ENCODE peak calls at places on chromosomes 16 and 17, in seven cellular contexts. H, R, A, T, F, W and G are unnamed samples.
A peak's percentile ranks its signal among the peaks of the same experiment; 100 is the strongest.

GRCh38 chr16:75048051-75048450 is 49.2 kb downstream of the ZNRF1 start:
- DNase-seq in W (no peak), T (no peak), H (no peak), A (no peak), F (no peak), R (no peak), G (no peak)

GRCh38 chr17:49691677-49692191 is 13.8 kb upstream of the SPOP start:
- DNase-seq in R (no peak), H (no peak), T (no peak), F (no peak), W (no peak), A (no peak), G (no peak)

GRCh38 chr17:41287050-41287449 is 11.6 kb downstream of the KRTAP9-7 start:
- DNase-seq in F (no peak), H (no peak), R (no peak), T (no peak), A (no peak), W (no peak), G (peak; percentile 1)

GRCh38 chr17:3683054-3683511 is 12.9 kb downstream of the P2RX5 start:
- DNase-seq in A (no peak), H (no peak), R (no peak), T (peak; percentile 78), W (peak; percentile 80), F (no peak), G (peak; percentile 84)

GRCh38 chr16:59574296-59574695 is 840.2 kb upstream of the GOT2 start:
- DNase-seq in H (no peak), R (no peak), F (no peak), T (no peak), W (no peak), A (no peak), G (no peak)

GRCh38 chr17:37301288-37301687 is 74.5 kb upstream of the C17orf78 start:
- DNase-seq in F (no peak), A (no peak), T (no peak), W (no peak), R (no peak), H (no peak), G (no peak)

GRCh38 chr16:17072104-17072503 is 398.7 kb downstream of the XYLT1 start:
- DNase-seq in T (no peak), F (no peak), H (no peak), W (no peak), A (no peak), R (no peak), G (no peak)

GRCh38 chr16:81687183-81687456 is 92.0 kb upstream of the PLCG2 start:
- DNase-seq in A (no peak), R (no peak), H (no peak), W (no peak), T (no peak), F (no peak), G (no peak)

GRCh38 chr17:32723310-32723955 is 153.5 kb downstream of the MYO1D start:
- DNase-seq in R (no peak), A (no peak), H (no peak), F (peak; percentile 62), W (no peak), T (no peak), G (no peak)

GRCh38 chr16:85460252-85460982 is 152.7 kb upstream of the GSE1 start:
- DNase-seq in R (no peak), T (no peak), F (no peak), W (no peak), A (no peak), H (no peak), G (no peak)

GRCh38 chr17:8144401-8145295 is 7.6 kb downstream of the PER1 start:
- DNase-seq in A (no peak), F (no peak), H (no peak), W (no peak), R (no peak), T (no peak), G (no peak)

GRCh38 chr17:12256380-12256995 is 235.8 kb downstream of the MAP2K4 start:
- DNase-seq in W (no peak), T (peak; percentile 59), R (peak; percentile 56), H (no peak), F (peak; percentile 43), A (no peak), G (peak; percentile 47)

GRCh38 chr16:73202176-73202729 is 154.3 kb upstream of the ZFHX3 start:
- DNase-seq in W (no peak), A (no peak), T (no peak), R (no peak), H (peak; percentile 30), F (peak; percentile 71), G (no peak)

GRCh38 chr16:3825103-3825502 is 55.4 kb downstream of the CREBBP start:
- DNase-seq in W (no peak), T (no peak), F (no peak), H (no peak), R (no peak), A (no peak), G (no peak)

GRCh38 chr17:49787932-49788442 is 494 bp upstream of the KAT7 start:
- DNase-seq in H (no peak), A (no peak), W (peak; percentile 58), T (no peak), R (no peak), F (no peak), G (no peak)

GRCh38 chr16:57744646-57744903 is 9.0 kb downstream of the KATNB1 start:
- DNase-seq in W (no peak), T (no peak), R (no peak), A (no peak), H (no peak), F (no peak), G (no peak)

GRCh38 chr17:39000021-39000601 is 32.9 kb upstream of the FBXO47 start:
- DNase-seq in R (no peak), A (no peak), T (no peak), F (no peak), W (no peak), H (no peak), G (no peak)

GRCh38 chr17:47203984-47204721 is 5.0 kb upstream of the MYL4 start:
- DNase-seq in A (no peak), R (no peak), W (peak; percentile 63), T (peak; percentile 87), F (peak; percentile 34), H (no peak), G (no peak)

GRCh38 chr16:85185281-85185680 is 73.0 kb upstream of the CIBAR2 start:
- DNase-seq in F (no peak), R (no peak), A (no peak), H (no peak), W (no peak), T (no peak), G (no peak)

GRCh38 chr16:12027091-12027490 is 50.6 kb downstream of the SNX29 start:
- DNase-seq in H (no peak), F (no peak), A (no peak), W (peak; percentile 48), T (peak; percentile 18), R (no peak), G (no peak)

GRCh38 chr17:42985225-42985624 is 4.9 kb downstream of the RUNDC1 start:
- DNase-seq in T (peak; percentile 92), A (no peak), F (no peak), W (no peak), R (no peak), H (no peak), G (peak; percentile 69)

GRCh38 chr17:45006927-45007461 is 38.9 kb upstream of the C1QL1 start:
- DNase-seq in F (no peak), R (no peak), A (no peak), T (no peak), W (no peak), H (no peak), G (no peak)

GRCh38 chr17:82003411-82004381 is 19.0 kb downstream of the CENPX start:
- DNase-seq in R (peak; percentile 88), W (no peak), A (no peak), T (no peak), H (peak; percentile 88), F (peak; percentile 93), G (no peak)

GRCh38 chr16:16025214-16025968 is 76.0 kb downstream of the ABCC1 start:
- DNase-seq in W (no peak), T (peak; percentile 14), F (peak; percentile 93), R (no peak), A (no peak), H (no peak), G (peak; percentile 80)

GRCh38 chr16:27237229-27238015 is 31.1 kb downstream of the NSMCE1 start:
- DNase-seq in R (peak; percentile 19), H (no peak), F (peak; percentile 46), T (peak; percentile 53), A (no peak), W (peak; percentile 77), G (peak; percentile 80)

GRCh38 chr16:68642436-68643064 is 2.6 kb upstream of the CDH3 start:
- DNase-seq in A (peak; percentile 33), T (no peak), W (no peak), R (peak; percentile 43), H (no peak), F (peak; percentile 19), G (no peak)

GRCh38 chr17:55652825-55653224 is 69.8 kb downstream of the TMEM100 start:
- DNase-seq in H (no peak), F (no peak), R (no peak), A (no peak), W (no peak), T (no peak), G (no peak)
- TF ChIP-seq CTCF in H (no peak), F (no peak), R (no peak), A (no peak), W (no peak), T (peak; percentile 30), G (no peak)

GRCh38 chr17:77572851-77573250 is 385.7 kb upstream of the TNRC6C start:
- DNase-seq in T (no peak), R (no peak), W (no peak), A (no peak), H (no peak), F (no peak), G (no peak)
- TF ChIP-seq CTCF in T (no peak), R (no peak), W (no peak), A (no peak), H (no peak), F (no peak), G (no peak)

DNA sequence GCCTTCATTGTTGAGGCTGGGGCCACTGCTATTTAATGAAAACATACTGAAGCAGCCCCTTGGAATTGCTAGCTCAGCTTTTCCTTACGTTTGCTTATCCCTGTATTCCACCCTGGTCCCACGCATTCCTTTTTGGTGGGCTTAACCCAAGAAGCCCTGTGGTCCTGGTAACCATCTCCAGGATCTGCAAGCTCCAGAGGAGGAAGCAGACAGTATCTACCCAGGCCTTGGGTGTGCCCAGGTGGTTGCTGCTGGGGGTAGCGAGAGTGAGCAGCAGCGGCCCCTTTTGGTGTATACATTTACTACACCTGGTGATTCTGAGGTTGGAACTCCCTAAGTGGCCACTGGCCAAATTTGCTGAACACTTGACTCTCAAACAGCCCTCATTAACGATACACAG is 97.7 kb downstream of the CBLN1 start:
- DNase-seq in T (peak; percentile 64), F (no peak), R (no peak), H (no peak), A (peak; percentile 16), W (no peak), G (peak; percentile 23)
- TF ChIP-seq CTCF in T (peak; percentile 83), F (no peak), R (no peak), H (peak; percentile 29), A (peak; percentile 64), W (no peak), G (no peak)

DNA sequence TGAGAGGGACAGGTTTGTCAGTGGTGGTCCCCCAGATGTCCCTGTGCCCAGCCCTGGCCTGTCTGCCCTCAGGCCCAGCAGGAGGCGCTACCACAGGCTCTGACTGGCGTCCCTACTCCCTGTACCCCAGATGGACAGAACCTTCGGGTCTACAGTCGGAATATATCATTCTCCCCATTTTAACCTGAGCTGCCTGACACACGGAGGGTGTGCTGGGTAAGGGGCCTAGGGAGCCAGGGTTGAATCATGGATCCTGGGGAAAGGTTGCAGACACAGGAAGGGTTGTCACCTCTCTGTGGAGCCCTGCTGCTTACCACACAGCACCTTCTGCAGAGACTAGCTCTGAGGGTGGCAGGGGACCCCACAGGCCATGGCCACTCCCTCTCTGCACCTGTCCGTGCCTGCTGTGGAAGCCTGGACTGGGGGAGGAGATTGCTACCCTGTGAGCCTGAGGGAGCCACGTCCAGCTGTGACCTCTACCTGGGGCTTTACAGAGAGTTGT is 162.2 kb upstream of the ZNF267 start:
- DNase-seq in F (no peak), W (no peak), H (no peak), R (no peak), T (no peak), A (no peak), G (no peak)
- TF ChIP-seq CTCF in F (no peak), W (no peak), H (no peak), R (no peak), T (peak; percentile 52), A (peak; percentile 10), G (no peak)